ENCODE peak calls at places on chromosomes 4 and X, in five cellular contexts. T is thyroid gland, S is right lobe of liver, H is GM12864, W is WTC11. P is an unnamed sample.

GRCh38 chr4:95219109-95219508 is 329.7 kb downstream of the UNC5C start:
- DNase-seq in T (no peak), S (no peak), H (no peak), W (no peak), P (no peak)

GRCh38 chr4:6362896-6363295 is 93.2 kb downstream of the WFS1 start:
- DNase-seq in W (peak), S (peak), H (no peak), T (no peak), P (no peak)

GRCh38 chr4:101621120-101621519 is 169.4 kb upstream of the BANK1 start:
- DNase-seq in H (no peak), S (no peak), W (no peak), T (no peak), P (no peak)

GRCh38 chrX:140764401-140764919 is 54.9 kb downstream of the LINC00632 start:
- DNase-seq in S (no peak), W (peak), H (no peak), T (peak), P (peak)

GRCh38 chr4:41287005-41287404 is 30.3 kb downstream of the UCHL1 start:
- DNase-seq in S (no peak), W (no peak), T (no peak), H (no peak), P (no peak)

GRCh38 chr4:170305627-170306026 is 215.9 kb upstream of the AADAT start:
- DNase-seq in W (no peak), T (no peak), S (no peak), H (no peak), P (no peak)

GRCh38 chr4:159363376-159363775 is 260.5 kb downstream of the RAPGEF2 start:
- DNase-seq in S (no peak), W (no peak), H (no peak), T (no peak), P (no peak)

GRCh38 chr4:99946346-99947189 is at the start of gene DNAJB14:
- DNase-seq in S (peak), W (peak), T (peak), H (peak), P (peak)

GRCh38 chr4:102217775-102218174 is 127.5 kb downstream of the SLC39A8 start:
- DNase-seq in T (no peak), H (no peak), W (no peak), S (no peak), P (no peak)

GRCh38 chr4:52864816-52865215 is 2.7 kb downstream of the RASL11B start:
- DNase-seq in H (no peak), S (no peak), T (no peak), W (no peak), P (no peak)

GRCh38 chr4:123415977-123416376 is 19.4 kb downstream of the SPRY1 start:
- DNase-seq in S (no peak), T (no peak), H (no peak), W (no peak), P (no peak)

GRCh38 chr4:53015681-53016080 is 153.6 kb downstream of the RASL11B start:
- DNase-seq in W (peak), S (no peak), H (no peak), T (no peak), P (no peak)

GRCh38 chr4:16969696-16970135 is 71.3 kb upstream of the LDB2 start:
- DNase-seq in T (peak), H (no peak), S (no peak), W (no peak), P (no peak)

GRCh38 chr4:6241062-6241845 is 28.4 kb upstream of the WFS1 start:
- DNase-seq in T (no peak), W (no peak), S (peak), H (no peak), P (peak)

GRCh38 chr4:124785645-124786044 is 73.1 kb upstream of the ANKRD50 start:
- DNase-seq in H (no peak), W (no peak), T (no peak), S (no peak), P (no peak)

GRCh38 chr4:151573945-151574344 is 165.0 kb downstream of the FHIP1A start:
- DNase-seq in S (no peak), T (no peak), H (no peak), W (no peak), P (no peak)

GRCh38 chr4:140094701-140095420 is 59.1 kb downstream of the MAML3 start:
- DNase-seq in T (peak), H (no peak), W (peak), S (peak), P (peak)

GRCh38 chr4:126784966-126785580 is 847.7 kb upstream of the INTU start:
- DNase-seq in H (no peak), W (no peak), S (no peak), T (no peak), P (no peak)

GRCh38 chrX:119688856-119689455 is 4.0 kb downstream of the SEPTIN6 start:
- DNase-seq in W (no peak), H (no peak), T (no peak), S (no peak), P (no peak)